ENCODE peak calls at places on chromosome 12, in eight cellular contexts. X, W, N, G, E, Y, T and M are unnamed samples.

GRCh38 chr12:81181701-81182100 is 103.8 kb downstream of the ACSS3 start:
- DNase-seq in X (no peak), W (no peak), N (no peak), G (no peak), E (no peak), Y (no peak), T (peak), M (no peak)

GRCh38 chr12:43291516-43291915 is 260.5 kb downstream of the ADAMTS20 start:
- DNase-seq in X (no peak), W (peak), N (no peak), G (no peak), E (no peak), Y (no peak), T (peak), M (no peak)

GRCh38 chr12:45478931-45479330 is 250.6 kb upstream of the ARID2 start:
- DNase-seq in X (no peak), W (no peak), N (no peak), G (no peak), E (no peak), Y (no peak), T (no peak), M (no peak)

GRCh38 chr12:15234508-15234907 is 13.3 kb upstream of the RERG start:
- DNase-seq in X (no peak), W (no peak), N (no peak), G (no peak), E (no peak), Y (no peak), T (no peak), M (no peak)

GRCh38 chr12:26117321-26117720 is 7.5 kb downstream of the BHLHE41 start:
- DNase-seq in X (no peak), W (no peak), N (no peak), G (no peak), E (no peak), Y (no peak), T (no peak), M (no peak)

GRCh38 chr12:39782026-39782545 is 162.5 kb upstream of the ABCD2 start:
- DNase-seq in X (no peak), W (no peak), N (no peak), G (no peak), E (no peak), Y (no peak), T (no peak), M (no peak)

GRCh38 chr12:132907216-132907615 is 19.8 kb upstream of the CHFR start:
- DNase-seq in X (no peak), W (no peak), N (no peak), G (no peak), E (no peak), Y (no peak), T (no peak), M (no peak)

GRCh38 chr12:111406474-111407370 is 999 bp downstream of the SH2B3 start:
- DNase-seq in X (no peak), W (no peak), N (no peak), G (peak), E (no peak), Y (peak), T (no peak), M (no peak)

GRCh38 chr12:12398026-12398859 is 41.4 kb downstream of the BORCS5 start:
- DNase-seq in X (peak), W (peak), N (peak), G (peak), E (peak), Y (no peak), T (peak), M (peak)

GRCh38 chr12:52212701-52213540 is 20.1 kb upstream of the KRT7 start:
- DNase-seq in X (no peak), W (no peak), N (no peak), G (no peak), E (no peak), Y (no peak), T (no peak), M (no peak)

GRCh38 chr12:121038861-121039654 is at the start of gene OASL:
- DNase-seq in X (peak), W (peak), N (no peak), G (peak), E (no peak), Y (peak), T (peak), M (no peak)

GRCh38 chr12:15522574-15523187 is 200.4 kb downstream of the PTPRO start:
- DNase-seq in X (no peak), W (no peak), N (peak), G (peak), E (no peak), Y (no peak), T (peak), M (no peak)

GRCh38 chr12:14410841-14411569 is 45.5 kb downstream of the ATF7IP start:
- DNase-seq in X (no peak), W (no peak), N (no peak), G (peak), E (no peak), Y (no peak), T (peak), M (no peak)

GRCh38 chr12:12582895-12583303 is 20.2 kb upstream of the DUSP16 start:
- DNase-seq in X (no peak), W (no peak), N (peak), G (peak), E (no peak), Y (no peak), T (peak), M (no peak)

DNA sequence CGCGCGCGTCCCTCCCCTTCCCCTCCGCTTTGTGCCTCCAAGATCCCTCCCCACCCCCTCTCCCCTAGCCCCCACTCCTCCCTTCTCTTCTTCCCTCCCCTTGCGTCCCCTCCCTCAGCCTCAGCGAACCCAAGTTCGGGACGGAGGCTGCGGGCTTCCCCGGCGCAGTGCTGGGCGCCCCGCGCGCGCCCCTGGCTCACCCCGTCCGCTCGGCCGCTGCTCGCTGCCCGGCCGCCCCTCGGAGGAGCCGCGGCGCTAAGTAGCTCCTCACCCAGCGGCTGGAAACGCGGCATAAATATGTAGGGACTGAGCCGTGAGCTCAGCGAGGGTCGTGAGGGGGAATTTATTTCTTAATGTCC is at the start of gene NOS1:
- DNase-seq in X (no peak), W (no peak), N (no peak), G (no peak), E (no peak), Y (no peak), T (no peak), M (no peak)
- H3K4me3 ChIP-seq in X (peak), W (no peak), N (no peak), G (no peak), E (no peak), Y (peak), T (no peak), M (no peak)

GRCh38 chr12:64681200-64682052 is 71.1 kb downstream of the RASSF3 start:
- DNase-seq in X (no peak), W (no peak), N (no peak), G (no peak), E (no peak), Y (no peak), T (no peak), M (no peak)
- H3K4me3 ChIP-seq in X (no peak), W (no peak), N (no peak), G (no peak), E (no peak), Y (no peak), T (no peak), M (no peak)

GRCh38 chr12:115450710-115451109 is 766.7 kb upstream of the TBX3 start:
- DNase-seq in X (no peak), W (no peak), N (no peak), G (no peak), E (no peak), Y (no peak), T (no peak), M (no peak)

GRCh38 chr12:115452751-115453281 is 768.8 kb upstream of the TBX3 start:
- DNase-seq in X (no peak), W (no peak), N (no peak), G (no peak), E (no peak), Y (no peak), T (no peak), M (no peak)

GRCh38 chr12:115450017-115450416 is 766.0 kb upstream of the TBX3 start:
- DNase-seq in X (no peak), W (no peak), N (no peak), G (no peak), E (no peak), Y (no peak), T (no peak), M (no peak)

GRCh38 chr12:115451151-115451784 is 767.3 kb upstream of the TBX3 start:
- DNase-seq in X (no peak), W (no peak), N (no peak), G (no peak), E (no peak), Y (no peak), T (no peak), M (no peak)

DNA sequence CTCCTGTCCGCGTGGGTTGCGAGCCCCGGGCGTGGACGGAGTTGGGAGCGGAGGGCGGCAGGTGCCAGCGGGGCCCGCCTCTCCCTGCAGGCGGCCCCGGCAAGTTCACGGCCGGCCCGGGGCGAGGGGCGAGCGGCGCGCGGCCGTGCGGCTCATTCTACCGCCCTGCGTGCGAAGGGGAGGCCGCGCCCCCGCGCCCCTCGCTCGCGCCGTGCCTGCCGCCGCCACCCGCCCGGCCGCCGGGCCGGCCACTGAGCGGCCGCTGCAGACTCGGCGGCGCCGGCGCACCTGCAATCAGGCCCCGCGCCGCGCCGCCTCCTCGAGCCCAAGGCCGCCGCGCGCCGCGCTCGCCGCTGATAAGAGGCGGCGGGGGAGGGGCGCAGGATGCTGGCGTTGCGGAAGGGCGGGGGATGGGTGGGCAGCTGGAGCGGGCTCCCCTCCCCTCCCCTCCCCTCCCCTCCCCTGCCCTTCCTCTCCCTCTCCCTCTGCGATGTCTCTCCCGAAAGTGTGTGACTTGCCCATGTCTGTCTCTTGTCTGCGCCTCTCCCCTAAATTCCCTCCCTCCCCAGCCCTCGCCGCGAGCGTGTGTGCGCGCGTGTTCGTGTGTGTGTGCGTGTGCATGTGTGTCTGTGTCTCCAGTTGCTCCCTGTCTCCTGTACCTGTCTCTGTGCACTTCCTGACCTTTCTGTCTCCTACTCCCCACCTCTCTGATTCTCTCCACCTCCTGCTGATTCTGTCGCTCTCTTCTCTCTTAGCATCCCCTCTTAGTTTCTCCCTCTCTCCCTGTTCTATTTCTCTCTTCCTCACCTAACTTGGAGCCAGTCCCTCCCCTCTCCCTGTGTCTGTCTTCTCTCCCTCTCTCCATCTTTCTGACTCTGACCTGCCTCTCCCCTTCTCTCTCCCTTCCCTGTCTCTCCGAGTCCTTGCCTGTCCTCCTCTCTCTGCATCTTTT is 768.1 kb upstream of the TBX3 start:
- DNase-seq in X (no peak), W (peak), N (peak), G (no peak), E (no peak), Y (peak), T (no peak), M (no peak)
- H3K4me3 ChIP-seq in X (no peak), W (no peak), N (peak), G (no peak), E (peak), Y (peak), T (peak), M (peak)

GRCh38 chr12:66508025-66508424 is 170.9 kb downstream of the GRIP1 start:
- DNase-seq in X (no peak), W (no peak), N (no peak), G (no peak), E (no peak), Y (no peak), T (no peak), M (no peak)
- H3K4me3 ChIP-seq in X (no peak), W (no peak), N (no peak), G (no peak), E (no peak), Y (no peak), T (no peak), M (no peak)

GRCh38 chr12:94057262-94058151 is 90.9 kb upstream of the PLXNC1 start:
- DNase-seq in X (peak), W (no peak), N (peak), G (no peak), E (no peak), Y (no peak), T (no peak), M (no peak)

GRCh38 chr12:94056419-94057158 is 91.8 kb upstream of the PLXNC1 start:
- DNase-seq in X (no peak), W (no peak), N (no peak), G (no peak), E (no peak), Y (no peak), T (no peak), M (no peak)

GRCh38 chr12:94062194-94062593 is 86.2 kb upstream of the PLXNC1 start:
- DNase-seq in X (no peak), W (no peak), N (no peak), G (no peak), E (no peak), Y (no peak), T (no peak), M (no peak)

GRCh38 chr12:94062796-94063635 is 85.4 kb upstream of the PLXNC1 start:
- DNase-seq in X (no peak), W (no peak), N (no peak), G (no peak), E (no peak), Y (peak), T (no peak), M (no peak)

DNA sequence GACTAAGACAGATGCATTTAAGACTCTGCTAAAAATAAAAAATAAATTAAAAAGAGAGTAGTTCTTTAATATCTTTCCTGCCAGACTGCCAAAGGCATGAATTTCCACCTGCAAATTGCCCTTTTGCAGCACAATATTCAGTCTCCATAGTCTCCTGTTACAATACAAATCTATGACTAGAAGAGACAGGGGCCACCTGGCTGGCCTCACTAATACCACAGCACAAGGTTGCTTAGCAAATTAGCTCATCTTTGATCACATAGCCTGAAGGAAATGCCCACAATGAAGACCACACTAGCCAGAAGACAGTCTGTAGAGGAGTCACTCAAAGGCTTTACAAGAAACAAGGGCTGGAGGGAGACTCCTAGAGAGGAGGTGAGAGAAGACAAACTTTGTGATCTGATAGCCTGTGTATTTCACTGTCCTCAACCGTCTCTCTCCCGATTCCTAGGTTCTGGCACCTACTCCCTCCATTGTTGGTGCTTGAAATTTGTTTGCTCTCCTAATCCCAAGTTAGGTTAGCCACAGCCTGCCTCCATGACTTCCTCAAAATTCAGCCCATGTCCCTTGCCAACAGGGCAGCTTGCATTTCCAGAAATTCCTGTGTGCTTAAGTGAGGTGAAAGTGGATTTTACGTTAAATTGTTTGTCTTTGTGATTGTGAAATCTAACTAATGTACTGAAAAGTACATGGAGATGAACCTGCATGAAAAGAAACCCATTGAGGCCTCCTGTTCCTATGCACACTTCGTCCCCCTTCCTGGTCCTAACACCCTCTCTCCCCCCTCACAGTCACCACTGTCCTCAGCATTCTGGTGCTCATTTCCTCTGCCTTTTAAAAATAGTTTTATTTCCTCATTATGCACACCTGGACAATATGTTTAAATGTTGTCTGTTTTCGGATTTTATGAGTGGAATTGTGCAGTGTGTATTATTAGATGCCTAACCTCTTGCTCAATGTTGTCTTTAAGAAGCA is 88.7 kb upstream of the PLXNC1 start:
- DNase-seq in X (no peak), W (no peak), N (peak), G (no peak), E (no peak), Y (no peak), T (no peak), M (no peak)
- H3K4me3 ChIP-seq in X (no peak), W (no peak), N (no peak), G (no peak), E (no peak), Y (no peak), T (no peak), M (no peak)

GRCh38 chr12:19775241-19775640 is 335.9 kb downstream of the AEBP2 start:
- DNase-seq in X (no peak), W (no peak), N (no peak), G (no peak), E (no peak), Y (no peak), T (no peak), M (no peak)
- H3K4me3 ChIP-seq in X (no peak), W (no peak), N (no peak), G (no peak), E (no peak), Y (no peak), T (no peak), M (no peak)